ENCODE peak calls at places on chromosome 5, in eight cellular contexts. U is GM20000, A is dorsolateral prefrontal cortex, O is RWPE1, M is Calu3, N is astrocyte of the cerebellum, K is cardiac muscle cell, X is heart right ventricle. B is an unnamed sample.

GRCh38 chr5:179404321-179405053 is 59.2 kb upstream of the ADAMTS2 start:
- DNase-seq in U (no peak), A (no peak), O (no peak), M (no peak), N (no peak), K (peak; percentile 59), X (no peak), B (no peak)

GRCh38 chr5:76292923-76293322 is 110.2 kb upstream of the IQGAP2 start:
- DNase-seq in U (peak; percentile 51), A (no peak), O (no peak), M (no peak), N (no peak), K (no peak), X (no peak), B (no peak)

GRCh38 chr5:95759634-95760033 is 28.5 kb downstream of the RHOBTB3 start:
- DNase-seq in U (no peak), A (no peak), O (no peak), M (no peak), N (no peak), K (peak; percentile 48), X (no peak), B (no peak)

GRCh38 chr5:124628721-124629596 is 117.5 kb downstream of the ZNF608 start:
- DNase-seq in U (no peak), A (no peak), O (peak; percentile 94), M (peak; percentile 80), N (peak; percentile 90), K (peak; percentile 87), X (no peak), B (peak; percentile 86)

GRCh38 chr5:113452941-113453340 is 18.2 kb upstream of the TSSK1B start:
- DNase-seq in U (no peak), A (no peak), O (no peak), M (no peak), N (no peak), K (no peak), X (no peak), B (no peak)

GRCh38 chr5:180253036-180253824 is 38.7 kb downstream of the MAPK9 start:
- DNase-seq in U (no peak), A (no peak), O (no peak), M (no peak), N (no peak), K (no peak), X (no peak), B (no peak)

GRCh38 chr5:155089649-155090048 is 76.1 kb downstream of the KIF4B start:
- DNase-seq in U (no peak), A (no peak), O (no peak), M (no peak), N (no peak), K (peak; percentile 25), X (no peak), B (no peak)

GRCh38 chr5:143812085-143812705 is at the start of gene HMHB1:
- DNase-seq in U (no peak), A (no peak), O (no peak), M (no peak), N (no peak), K (no peak), X (no peak), B (no peak)

GRCh38 chr5:15796557-15796956 is 296.6 kb downstream of the FBXL7 start:
- DNase-seq in U (no peak), A (no peak), O (no peak), M (no peak), N (no peak), K (no peak), X (no peak), B (no peak)

GRCh38 chr5:124399426-124399961 is 346.9 kb downstream of the ZNF608 start:
- DNase-seq in U (no peak), A (no peak), O (no peak), M (no peak), N (peak; percentile 46), K (peak; percentile 41), X (no peak), B (no peak)

GRCh38 chr5:527646-528591 is 3.7 kb upstream of the SLC9A3 start:
- DNase-seq in U (peak; percentile 82), A (no peak), O (no peak), M (no peak), N (no peak), K (no peak), X (no peak), B (no peak)

GRCh38 chr5:530001-530400 is 5.8 kb upstream of the SLC9A3 start:
- DNase-seq in U (no peak), A (no peak), O (no peak), M (no peak), N (no peak), K (peak; percentile 27), X (no peak), B (no peak)

GRCh38 chr5:530556-530955 is 6.3 kb upstream of the SLC9A3 start:
- DNase-seq in U (no peak), A (no peak), O (no peak), M (no peak), N (no peak), K (no peak), X (no peak), B (no peak)

GRCh38 chr5:526456-527088 is 2.3 kb upstream of the SLC9A3 start:
- DNase-seq in U (no peak), A (no peak), O (no peak), M (no peak), N (no peak), K (no peak), X (no peak), B (no peak)

DNA sequence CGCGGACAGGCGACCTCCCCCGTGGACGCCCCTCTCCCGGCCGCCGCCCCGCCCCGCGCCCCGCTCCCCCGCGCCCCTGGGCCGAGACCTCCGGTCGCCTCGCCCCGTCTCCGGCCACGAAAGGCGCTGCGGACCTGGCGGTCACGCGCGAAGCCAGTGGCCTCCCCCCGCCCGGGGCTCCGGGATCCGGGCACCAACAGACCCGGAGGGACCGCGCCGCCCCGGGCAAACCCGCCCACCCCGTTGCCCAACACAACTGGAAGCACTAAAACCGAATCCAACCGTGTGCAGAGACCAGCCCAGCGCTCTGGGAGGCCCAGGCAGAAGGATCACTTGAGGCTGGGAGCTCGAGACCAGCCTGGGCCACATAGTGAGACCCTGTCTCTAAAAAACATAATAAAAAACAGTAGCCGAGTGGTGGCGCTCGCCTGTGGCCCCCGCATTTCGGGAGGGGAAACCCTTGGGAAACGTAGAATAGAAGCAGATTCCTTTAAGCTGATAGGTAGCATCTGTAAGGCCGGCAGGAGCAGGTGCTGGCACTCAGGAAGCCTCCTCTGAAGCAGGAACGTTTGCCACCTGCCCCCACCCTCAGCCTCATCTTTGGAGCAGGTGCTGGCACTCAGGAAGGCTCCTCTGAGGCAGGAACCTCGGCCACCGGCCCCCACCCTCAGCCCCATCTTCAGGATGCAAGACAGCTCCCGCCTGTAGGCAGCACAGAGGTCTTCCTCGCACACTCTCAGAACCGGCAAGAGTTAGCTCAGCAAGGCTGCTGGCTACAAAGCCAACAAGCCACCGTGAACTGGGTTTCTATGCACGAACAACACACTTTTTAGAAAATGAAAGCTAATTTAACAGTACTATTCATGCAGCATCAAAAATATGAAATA is 4.6 kb upstream of the SLC9A3 start:
- DNase-seq in U (no peak), A (no peak), O (no peak), M (no peak), N (no peak), K (no peak), X (no peak), B (no peak)
- TF ChIP-seq CTCF in U (no peak), A (no peak), O (no peak), M (no peak), N (no peak), K (no peak), X (no peak), B (no peak)

GRCh38 chr5:139403418-139403786 is 487 bp downstream of the SPATA24 start:
- DNase-seq in U (no peak), A (no peak), O (no peak), M (no peak), N (no peak), K (no peak), X (no peak), B (no peak)

GRCh38 chr5:139402561-139403158 is 1.2 kb downstream of the SPATA24 start:
- DNase-seq in U (no peak), A (no peak), O (no peak), M (peak; percentile 54), N (no peak), K (peak; percentile 38), X (no peak), B (no peak)

GRCh38 chr5:139404484-139404840 is 573 bp upstream of the SPATA24 start:
- DNase-seq in U (no peak), A (no peak), O (no peak), M (no peak), N (no peak), K (no peak), X (no peak), B (no peak)

GRCh38 chr5:139401546-139401945 is 2.3 kb downstream of the SPATA24 start:
- DNase-seq in U (no peak), A (no peak), O (no peak), M (no peak), N (no peak), K (no peak), X (no peak), B (no peak)

GRCh38 chr5:139403787-139404483 is at the start of gene SPATA24:
- DNase-seq in U (peak; percentile 92), A (peak; percentile 98), O (peak; percentile 99), M (peak; percentile 99), N (peak; percentile 93), K (peak; percentile 99), X (peak; percentile 98), B (peak; percentile 88)
- TF ChIP-seq CTCF in U (no peak), A (peak; percentile 33), O (no peak), M (no peak), N (no peak), K (no peak), X (no peak), B (no peak)

DNA sequence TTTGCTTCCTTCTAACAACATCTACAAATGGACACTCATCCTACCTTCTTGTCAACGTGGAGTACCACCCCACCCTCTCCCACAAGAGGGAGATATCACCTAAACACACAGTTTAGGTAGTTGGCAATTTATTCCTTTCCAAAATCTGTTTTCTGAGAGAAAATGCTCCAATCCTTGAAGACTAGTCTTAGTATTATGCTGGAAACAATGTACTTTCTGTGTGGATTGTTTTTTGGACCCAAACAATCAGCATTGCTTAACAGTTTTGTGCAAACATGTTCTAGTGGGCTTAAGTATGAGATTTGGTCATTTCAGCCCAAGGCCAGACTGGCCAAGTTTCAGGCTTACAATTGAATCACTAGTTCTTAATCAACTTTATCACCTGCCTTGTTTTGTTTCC is 359.1 kb downstream of the ARHGEF28 start:
- DNase-seq in U (no peak), A (no peak), O (peak; percentile 72), M (peak; percentile 39), N (no peak), K (peak; percentile 55), X (no peak), B (no peak)
- TF ChIP-seq CTCF in U (no peak), A (no peak), O (peak; percentile 45), M (peak; percentile 46), N (peak; percentile 50), K (peak; percentile 43), X (no peak), B (peak; percentile 38)

DNA sequence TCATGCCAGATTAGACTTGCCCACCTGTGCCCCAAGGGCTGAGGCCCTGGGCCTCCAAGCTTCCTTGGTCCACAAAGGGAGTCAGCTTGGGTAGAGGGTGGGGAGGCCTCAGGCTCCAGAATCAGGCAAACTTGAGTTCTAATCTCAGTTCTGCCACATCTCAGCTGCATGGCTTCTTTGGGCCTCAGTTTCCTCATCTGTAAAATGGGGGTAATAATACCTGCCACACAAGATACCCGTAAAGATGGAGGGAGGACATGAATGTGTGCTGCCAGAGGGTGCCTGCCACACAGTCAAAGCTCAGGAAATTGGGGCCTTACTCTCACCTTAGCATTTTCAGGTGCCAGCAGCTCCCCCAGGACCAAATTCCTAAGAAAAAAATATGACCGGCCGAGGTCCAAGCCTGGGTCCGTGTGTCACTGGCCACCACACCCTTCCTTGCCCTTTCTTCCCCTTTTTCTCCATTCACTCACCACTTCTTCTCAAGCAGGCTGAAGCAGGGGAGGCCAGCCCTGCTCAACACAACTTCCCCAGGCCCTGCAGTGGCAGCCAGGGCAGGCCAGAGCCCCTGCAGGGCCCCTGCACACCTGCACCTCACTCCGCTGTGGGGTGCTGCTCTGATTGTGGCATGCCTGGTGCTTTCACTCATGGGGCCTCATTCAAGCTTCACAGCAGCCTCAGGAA is 3.8 kb downstream of the RGS14 start:
- DNase-seq in U (no peak), A (no peak), O (no peak), M (no peak), N (no peak), K (no peak), X (no peak), B (no peak)
- TF ChIP-seq CTCF in U (no peak), A (no peak), O (no peak), M (no peak), N (no peak), K (no peak), X (no peak), B (no peak)

B was measured in AG09309.